ENCODE peak calls at places on chromosomes 12 and 14, in six cellular contexts. U is tibial artery, V is cardiac fibroblast, Q is epithelial cell of esophagus, F is cardiac muscle cell, L is foreskin fibroblast. X is an unnamed sample.

GRCh38 chr12:13252616-13253015 is 56.1 kb downstream of the EMP1 start:
- DNase-seq in U (no peak), V (no peak), Q (no peak), F (no peak), L (no peak), X (no peak)

GRCh38 chr14:99562848-99563748 is 40.9 kb downstream of the CCDC85C start:
- DNase-seq in U (no peak), V (peak; percentile 38), Q (no peak), F (peak; percentile 96), L (peak; percentile 27), X (no peak)

GRCh38 chr14:60178820-60179219 is 13.6 kb upstream of the DHRS7 start:
- DNase-seq in U (no peak), V (no peak), Q (no peak), F (no peak), L (no peak), X (no peak)

GRCh38 chr12:121797937-121798801 is 4.7 kb upstream of the RHOF start:
- DNase-seq in U (peak; percentile 63), V (no peak), Q (no peak), F (no peak), L (no peak), X (no peak)

GRCh38 chr14:104095426-104096310 is 10.2 kb downstream of the ASPG start:
- DNase-seq in U (no peak), V (no peak), Q (no peak), F (no peak), L (no peak), X (no peak)

GRCh38 chr12:79016181-79016580 is 151.6 kb downstream of the SYT1 start:
- DNase-seq in U (no peak), V (no peak), Q (no peak), F (no peak), L (no peak), X (no peak)

GRCh38 chr12:57483466-57483865 is 3.8 kb upstream of the ARHGAP9 start:
- DNase-seq in U (no peak), V (peak; percentile 60), Q (no peak), F (no peak), L (peak; percentile 16), X (no peak)

GRCh38 chr12:127726928-127727327 is 540.0 kb upstream of the TMEM132C start:
- DNase-seq in U (no peak), V (no peak), Q (no peak), F (peak; percentile 17), L (no peak), X (no peak)

GRCh38 chr12:132397934-132398385 is 68.6 kb upstream of the GALNT9 start:
- DNase-seq in U (peak; percentile 3), V (no peak), Q (no peak), F (no peak), L (no peak), X (no peak)

GRCh38 chr12:24850486-24850885 is 98.4 kb downstream of the BCAT1 start:
- DNase-seq in U (no peak), V (no peak), Q (no peak), F (no peak), L (no peak), X (no peak)

GRCh38 chr14:30210630-30211029 is 283.0 kb upstream of the PRKD1 start:
- DNase-seq in U (no peak), V (peak; percentile 57), Q (peak; percentile 42), F (no peak), L (no peak), X (no peak)

GRCh38 chr12:68405292-68405900 is 73.2 kb upstream of the MDM1 start:
- DNase-seq in U (no peak), V (peak; percentile 55), Q (no peak), F (no peak), L (peak; percentile 34), X (no peak)

GRCh38 chr12:68402422-68402821 is 70.3 kb upstream of the MDM1 start:
- DNase-seq in U (no peak), V (no peak), Q (no peak), F (no peak), L (no peak), X (no peak)

GRCh38 chr12:68403296-68403695 is 71.1 kb upstream of the MDM1 start:
- DNase-seq in U (no peak), V (peak; percentile 19), Q (peak; percentile 47), F (no peak), L (no peak), X (no peak)

GRCh38 chr12:68403711-68404110 is 71.5 kb upstream of the MDM1 start:
- DNase-seq in U (no peak), V (no peak), Q (no peak), F (no peak), L (no peak), X (no peak)

DNA sequence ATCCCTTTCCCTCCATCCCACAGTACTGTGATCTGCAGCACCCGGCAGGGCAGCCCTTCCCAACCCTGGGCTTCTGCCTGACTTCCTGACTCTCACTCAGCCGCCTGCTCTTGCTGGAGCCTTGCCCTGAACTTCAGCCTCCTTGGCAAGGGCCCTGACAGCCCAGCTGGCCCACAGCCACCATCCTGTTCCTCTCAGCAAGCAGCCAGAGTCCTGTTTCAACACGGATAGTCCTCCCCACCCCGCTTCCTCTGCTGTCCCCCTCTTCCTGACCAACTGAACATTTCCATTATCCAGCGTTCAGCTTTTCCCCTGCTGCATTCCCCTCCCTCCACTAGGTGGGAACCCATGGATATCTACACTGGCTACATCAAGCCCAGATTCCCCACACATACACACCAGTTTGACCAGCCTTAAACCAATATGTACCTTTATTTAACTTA is 74.0 kb upstream of the MDM1 start:
- DNase-seq in U (peak; percentile 91), V (peak; percentile 91), Q (peak; percentile 67), F (no peak), L (peak; percentile 88), X (no peak)
- TF ChIP-seq CTCF in U (peak; percentile 27), V (peak; percentile 54), Q (peak; percentile 43), F (peak; percentile 62), L (peak; percentile 57), X (no peak)

GRCh38 chr14:63276016-63276415 is 42.7 kb downstream of the GPHB5 start:
- DNase-seq in U (no peak), V (no peak), Q (no peak), F (no peak), L (no peak), X (no peak)

GRCh38 chr14:63275611-63276010 is 43.1 kb downstream of the GPHB5 start:
- DNase-seq in U (no peak), V (no peak), Q (no peak), F (no peak), L (no peak), X (no peak)

GRCh38 chr14:63273091-63273490 is 45.6 kb downstream of the GPHB5 start:
- DNase-seq in U (no peak), V (no peak), Q (no peak), F (no peak), L (no peak), X (no peak)

GRCh38 chr14:63276492-63277342 is 42.0 kb downstream of the GPHB5 start:
- DNase-seq in U (no peak), V (peak; percentile 79), Q (peak; percentile 69), F (peak; percentile 56), L (peak; percentile 32), X (peak; percentile 54)

DNA sequence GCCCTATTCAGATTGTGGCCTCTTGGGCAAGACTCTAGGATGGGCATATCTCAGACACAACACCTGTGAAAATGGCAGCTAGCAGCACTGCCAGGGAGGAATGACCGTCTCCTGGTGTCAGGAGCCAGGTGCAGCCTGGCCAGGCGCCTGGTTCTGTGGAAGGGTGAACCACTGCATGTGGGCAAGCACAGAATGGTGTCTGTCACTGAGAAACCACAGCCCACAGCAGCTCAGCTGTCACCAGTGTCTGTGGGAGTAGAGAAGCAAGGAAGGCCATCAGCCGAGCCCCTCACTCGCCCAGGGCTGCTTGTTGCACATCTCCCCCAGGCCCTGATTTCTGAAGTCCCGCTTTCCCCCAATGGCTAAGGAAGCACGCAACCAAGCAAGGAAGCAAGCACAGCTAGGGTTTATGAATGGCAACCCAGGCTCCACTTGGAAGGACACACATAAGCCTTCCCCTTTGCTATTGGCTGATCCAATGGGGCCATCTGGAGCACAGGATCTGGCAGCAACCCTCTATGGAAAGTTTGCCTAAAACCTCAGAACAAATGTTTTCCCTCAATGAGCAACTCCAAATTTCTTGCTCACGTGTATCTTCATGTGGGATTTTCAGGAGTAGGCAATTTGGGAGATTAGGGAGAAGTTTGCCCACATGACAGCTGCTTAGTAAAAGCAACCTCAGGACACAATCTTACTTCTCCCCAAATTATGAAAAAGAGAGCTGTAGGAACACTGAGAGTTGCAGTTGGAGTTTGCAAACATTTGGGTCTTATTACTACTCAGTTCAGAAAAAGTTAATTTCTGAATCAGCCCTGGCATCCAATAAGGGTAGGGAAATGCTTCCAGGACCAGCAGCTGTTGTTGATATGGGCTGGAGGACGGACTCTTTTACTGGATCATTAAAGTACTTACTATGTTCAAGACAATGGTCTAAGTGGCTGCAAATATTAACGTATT is 44.7 kb downstream of the GPHB5 start:
- DNase-seq in U (no peak), V (no peak), Q (peak; percentile 10), F (no peak), L (no peak), X (no peak)
- TF ChIP-seq CTCF in U (no peak), V (no peak), Q (no peak), F (no peak), L (no peak), X (no peak)

DNA sequence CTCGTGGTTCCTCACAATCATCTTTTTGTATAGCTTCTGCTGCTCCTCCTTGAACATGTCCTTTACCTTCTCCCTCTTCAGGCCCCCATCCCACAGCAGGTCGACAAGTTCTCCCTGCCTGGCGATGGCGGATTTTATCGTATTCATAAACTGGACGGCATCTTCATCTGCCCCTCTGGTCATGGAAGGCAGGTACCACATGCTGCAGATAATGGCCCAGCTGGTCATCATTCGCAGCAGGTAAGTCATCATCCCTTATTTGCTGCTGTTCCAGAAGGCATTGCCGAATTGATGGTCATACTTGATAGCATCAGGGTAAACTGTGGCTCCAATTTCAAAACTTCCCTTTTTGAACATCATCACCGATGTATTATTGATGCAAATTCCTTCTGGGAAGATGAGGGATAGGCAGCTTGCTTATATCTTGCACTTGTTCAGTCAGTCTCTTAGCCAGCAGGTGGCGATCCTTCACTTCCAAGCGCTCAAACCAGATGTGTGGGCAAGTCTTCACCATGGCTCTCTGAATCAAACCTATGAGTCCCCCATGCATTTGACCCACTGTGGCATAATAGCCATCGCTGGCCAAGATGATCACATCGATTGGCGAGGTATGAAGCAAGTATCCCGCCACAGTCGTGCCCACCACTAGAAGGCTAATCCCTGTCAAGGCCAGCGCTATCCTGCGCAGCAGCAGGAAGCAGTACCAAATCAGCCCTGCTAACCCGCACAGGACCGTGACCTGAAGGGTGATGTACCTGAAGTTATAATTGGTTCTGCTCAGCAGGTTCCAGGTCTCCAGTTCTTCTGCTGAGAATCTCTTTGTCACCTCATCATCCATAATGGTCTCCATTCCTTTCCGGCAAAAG is 381.5 kb upstream of the STXBP6 start:
- DNase-seq in U (no peak), V (peak; percentile 6), Q (peak; percentile 11), F (peak; percentile 57), L (no peak), X (no peak)
- TF ChIP-seq CTCF in U (no peak), V (no peak), Q (no peak), F (no peak), L (no peak), X (no peak)

GRCh38 chr12:119645535-119646059 is 22.3 kb upstream of the PRKAB1 start:
- DNase-seq in U (no peak), V (no peak), Q (no peak), F (no peak), L (no peak), X (no peak)

GRCh38 chr12:119644930-119645329 is 23.0 kb upstream of the PRKAB1 start:
- DNase-seq in U (no peak), V (no peak), Q (no peak), F (no peak), L (no peak), X (no peak)

DNA sequence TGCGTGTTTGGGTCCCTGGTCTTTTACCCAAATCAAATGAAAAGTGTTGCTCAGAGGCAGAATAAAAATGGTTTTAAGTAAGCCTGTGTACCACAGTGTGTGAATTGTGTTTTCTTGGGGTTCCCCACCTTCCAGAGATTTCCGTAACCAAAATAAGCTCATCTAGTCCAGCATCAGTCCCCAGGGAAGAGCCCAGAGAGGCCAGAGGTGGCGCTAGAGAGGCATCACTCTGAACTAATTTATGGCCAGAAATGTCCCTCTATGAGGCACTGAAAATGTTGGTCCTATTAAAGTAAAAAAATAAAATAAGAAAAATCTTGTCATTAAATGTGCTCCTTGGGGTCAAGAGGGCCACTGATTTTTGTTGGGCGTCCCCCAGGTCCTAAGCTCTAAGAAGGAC is 24.9 kb upstream of the PRKAB1 start:
- DNase-seq in U (no peak), V (no peak), Q (no peak), F (no peak), L (no peak), X (no peak)
- TF ChIP-seq CTCF in U (no peak), V (peak; percentile 43), Q (no peak), F (peak; percentile 23), L (no peak), X (peak; percentile 10)

X was measured in GM10248.